ENCODE peak calls at places on chromosomes 6 and 20, in six cellular contexts. H is psoas muscle, P is GM12878, F is heart left ventricle, D is HFF-Myc, G is fibroblast of pulmonary artery. B is an unnamed sample.

GRCh38 chr6:150617496-150618460 is 18.1 kb downstream of the PLEKHG1 start:
- DNase-seq in F (no peak), D (no peak), G (no peak), H (no peak), P (no peak), B (no peak)

GRCh38 chr6:137851669-137852068 is 15.4 kb upstream of the TNFAIP3 start:
- DNase-seq in D (no peak), G (no peak), H (no peak), P (no peak), F (no peak), B (no peak)

GRCh38 chr20:15642676-15643075 is 930.6 kb downstream of the KIF16B start:
- DNase-seq in H (no peak), G (peak; percentile 13), P (no peak), F (no peak), D (peak; percentile 51), B (no peak)

GRCh38 chr6:73631849-73632248 is 21.9 kb downstream of the SLC17A5 start:
- DNase-seq in D (peak; percentile 19), P (no peak), G (no peak), H (no peak), F (no peak), B (no peak)

GRCh38 chr6:151148111-151148510 is 91.7 kb upstream of the AKAP12 start:
- DNase-seq in H (no peak), F (no peak), P (no peak), G (no peak), D (no peak), B (no peak)

GRCh38 chr6:127854009-127854408 is 46.8 kb downstream of the THEMIS start:
- DNase-seq in D (no peak), H (no peak), F (no peak), G (peak; percentile 22), P (no peak), B (no peak)

GRCh38 chr6:130420911-130421310 is 55.1 kb downstream of the TMEM200A start:
- DNase-seq in F (no peak), G (no peak), D (no peak), P (no peak), H (no peak), B (no peak)

GRCh38 chr6:121695346-121695745 is 259.9 kb downstream of the GJA1 start:
- DNase-seq in G (no peak), D (no peak), H (no peak), F (no peak), P (no peak), B (no peak)

GRCh38 chr6:117448011-117448410 is 22.3 kb upstream of the ROS1 start:
- DNase-seq in G (no peak), D (no peak), F (no peak), P (no peak), H (no peak), B (no peak)

GRCh38 chr20:43583982-43584432 is 6.7 kb upstream of the IFT52 start:
- DNase-seq in G (peak; percentile 98), D (peak; percentile 51), F (peak; percentile 32), P (no peak), H (no peak), B (no peak)

GRCh38 chr6:27293436-27294152 is 18.5 kb downstream of the POM121L2 start:
- DNase-seq in F (no peak), G (peak; percentile 61), P (no peak), H (no peak), D (peak; percentile 56), B (peak; percentile 55)

GRCh38 chr6:135657207-135657606 is 159.7 kb upstream of the AHI1 start:
- DNase-seq in H (no peak), D (no peak), F (no peak), P (no peak), G (no peak), B (no peak)

GRCh38 chr6:137495652-137496391 is 1.6 kb upstream of the OLIG3 start:
- DNase-seq in G (no peak), P (no peak), D (no peak), F (no peak), H (no peak), B (peak; percentile 35)

GRCh38 chr6:144006731-144007454 is 1.2 kb downstream of the PLAGL1 start:
- DNase-seq in F (no peak), H (peak; percentile 52), G (peak; percentile 70), D (peak; percentile 16), P (no peak), B (no peak)

GRCh38 chr20:44018684-44019637 is 104.3 kb downstream of the TOX2 start:
- DNase-seq in G (no peak), D (no peak), P (no peak), H (no peak), F (no peak), B (no peak)

GRCh38 chr20:38412877-38413577 is 22.1 kb downstream of the SNHG17 start:
- DNase-seq in P (no peak), D (no peak), H (no peak), G (no peak), F (no peak), B (no peak)

GRCh38 chr6:89887452-89888137 is 6.7 kb upstream of the GJA10 start:
- DNase-seq in F (no peak), D (no peak), H (no peak), P (no peak), G (peak; percentile 8), B (no peak)

GRCh38 chr6:87472525-87473418 is at the start of gene SLC35A1:
- DNase-seq in G (peak; percentile 85), D (peak; percentile 42), F (peak; percentile 90), H (peak; percentile 93), P (peak; percentile 65), B (peak; percentile 80)
- TF ChIP-seq CTCF in G (peak; percentile 1), D (no peak), F (peak; percentile 19), H (peak; percentile 24), P (no peak), B (peak; percentile 37)

GRCh38 chr20:50191566-50192363 is 1.1 kb downstream of the CEBPB start:
- DNase-seq in H (peak; percentile 76), G (peak; percentile 53), P (no peak), F (peak; percentile 51), D (no peak), B (peak; percentile 63)
- TF ChIP-seq CTCF in H (peak; percentile 54), G (no peak), P (peak; percentile 14), F (peak; percentile 19), D (no peak), B (peak; percentile 72)

DNA sequence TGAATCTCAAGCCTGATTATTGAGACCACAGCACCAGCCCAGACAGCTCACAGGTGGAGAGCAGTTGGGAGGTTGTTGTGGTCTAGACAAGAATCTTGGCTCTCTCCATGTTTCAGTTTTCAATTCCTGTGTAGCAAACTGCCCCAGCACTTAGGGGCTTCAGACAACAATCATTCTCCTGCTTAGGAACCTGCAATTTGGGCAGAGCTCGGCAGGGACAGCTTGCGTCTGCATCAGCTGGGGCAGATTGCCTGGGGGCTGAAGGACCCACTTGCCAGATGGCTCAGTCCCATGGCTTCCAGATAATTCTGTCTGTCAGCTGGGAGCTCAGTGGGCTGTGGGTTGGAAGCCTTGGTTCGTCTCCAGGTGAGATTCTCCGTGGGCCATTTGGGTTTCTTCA is 6.9 kb downstream of the TGM6 start:
- DNase-seq in P (no peak), D (no peak), H (no peak), G (no peak), F (no peak), B (no peak)
- TF ChIP-seq CTCF in P (no peak), D (no peak), H (no peak), G (no peak), F (no peak), B (no peak)

GRCh38 chr6:98832282-98833100 is 1.9 kb upstream of the POU3F2 start:
- DNase-seq in F (no peak), G (peak; percentile 43), H (no peak), D (peak; percentile 16), P (no peak), B (no peak)

GRCh38 chr6:98831057-98832031 is 3.0 kb upstream of the POU3F2 start:
- DNase-seq in G (no peak), F (no peak), H (no peak), D (no peak), P (no peak), B (no peak)

GRCh38 chr6:98834060-98835031 is at the start of gene POU3F2:
- DNase-seq in H (no peak), F (no peak), G (peak; percentile 80), P (no peak), D (peak; percentile 14), B (peak; percentile 93)

GRCh38 chr6:98835149-98836024 is 1.0 kb downstream of the POU3F2 start:
- DNase-seq in P (no peak), D (no peak), F (no peak), H (no peak), G (no peak), B (no peak)

GRCh38 chr6:98833101-98834059 is 994 bp upstream of the POU3F2 start:
- DNase-seq in P (no peak), D (no peak), H (no peak), F (no peak), G (peak; percentile 26), B (no peak)
- TF ChIP-seq CTCF in P (no peak), D (no peak), H (no peak), F (no peak), G (no peak), B (no peak)

GRCh38 chr6:2695464-2696095 is 55.1 kb downstream of the MYLK4 start:
- DNase-seq in H (no peak), F (no peak), D (no peak), P (no peak), G (peak; percentile 76), B (no peak)
- TF ChIP-seq CTCF in H (peak; percentile 54), F (peak; percentile 44), D (peak; percentile 7), P (peak; percentile 30), G (peak; percentile 53), B (peak; percentile 56)

GRCh38 chr6:61887425-61887824 is 398.6 kb downstream of the KHDRBS2 start:
- DNase-seq in P (no peak), H (no peak), D (no peak), G (no peak), F (no peak), B (no peak)

DNA sequence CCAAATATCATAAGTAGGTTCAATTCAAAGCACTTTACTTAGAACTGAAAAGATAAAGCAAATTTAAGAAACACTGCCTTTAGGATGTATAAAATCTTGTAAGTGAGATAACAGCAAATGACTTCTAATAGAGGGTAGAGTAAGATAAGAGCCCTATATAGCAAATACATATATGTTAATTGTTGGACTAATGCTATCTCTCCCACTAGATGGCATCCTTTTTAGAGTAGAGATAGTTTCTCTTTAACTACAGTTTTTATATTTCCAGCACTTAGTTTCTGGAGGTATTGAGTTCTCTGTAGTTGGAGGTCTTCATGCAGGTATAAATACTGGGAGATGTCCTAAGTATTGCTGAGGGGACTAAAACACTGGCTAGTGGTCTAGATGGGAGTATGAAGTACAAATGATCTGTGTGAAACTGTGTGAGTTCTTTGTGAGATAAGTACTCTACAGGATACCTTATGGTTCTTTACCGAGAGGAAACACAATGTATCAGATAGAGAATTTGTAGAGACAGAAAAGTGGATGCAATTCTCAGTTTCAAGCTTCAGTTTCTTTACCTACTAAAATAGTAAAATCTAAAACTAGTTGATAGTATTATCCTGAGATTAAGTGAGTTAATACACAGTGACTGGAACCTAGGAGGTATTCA is 399.3 kb downstream of the KHDRBS2 start:
- DNase-seq in P (no peak), H (no peak), F (no peak), G (no peak), D (no peak), B (no peak)
- TF ChIP-seq CTCF in P (peak; percentile 11), H (no peak), F (no peak), G (no peak), D (no peak), B (peak; percentile 59)